ENCODE peak calls at places on chromosomes 16 and 17, in five cellular contexts. X is ascending aorta, P is stomach, S is tibial nerve, R is AG04449. U is an unnamed sample.

GRCh38 chr17:34556384-34556783 is 23.0 kb upstream of the TMEM132E start:
- DNase-seq in X (no peak), P (no peak), S (no peak), R (no peak), U (no peak)

GRCh38 chr17:77392376-77393273 is 251.9 kb downstream of the SEC14L1 start:
- DNase-seq in X (no peak), P (peak), S (no peak), R (no peak), U (no peak)

GRCh38 chr17:39966771-39967170 is 4.0 kb downstream of the GSDMA start:
- DNase-seq in X (no peak), P (no peak), S (no peak), R (no peak), U (no peak)

GRCh38 chr16:60204221-60204620 is 1470.1 kb upstream of the GOT2 start:
- DNase-seq in X (no peak), P (no peak), S (no peak), R (no peak), U (no peak)

GRCh38 chr17:15265131-15265530 is at the start of gene PMP22:
- DNase-seq in X (no peak), P (no peak), S (peak), R (no peak), U (no peak)

GRCh38 chr17:4565209-4566141 is 5.1 kb upstream of the GGT6 start:
- DNase-seq in X (no peak), P (peak), S (peak), R (peak), U (peak)

GRCh38 chr16:66859397-66860068 is 15.3 kb downstream of the CA7 start:
- DNase-seq in X (no peak), P (no peak), S (no peak), R (no peak), U (no peak)

GRCh38 chr16:10984509-10984908 is 40.1 kb downstream of the CLEC16A start:
- DNase-seq in X (no peak), P (no peak), S (no peak), R (no peak), U (no peak)

GRCh38 chr16:73000020-73000906 is 47.7 kb downstream of the ZFHX3 start:
- DNase-seq in X (no peak), P (no peak), S (peak), R (no peak), U (no peak)

GRCh38 chr16:28183441-28183840 is 28.3 kb downstream of the XPO6 start:
- DNase-seq in X (no peak), P (no peak), S (no peak), R (no peak), U (no peak)

GRCh38 chr17:2398655-2399571 is 1.9 kb downstream of the MNT start:
- DNase-seq in X (no peak), P (peak), S (no peak), R (no peak), U (peak)

GRCh38 chr17:64399071-64399766 is 8.6 kb upstream of the PECAM1 start:
- DNase-seq in X (no peak), P (no peak), S (no peak), R (no peak), U (no peak)

GRCh38 chr16:1216681-1217400 is 8.2 kb downstream of the TPSG1 start:
- DNase-seq in X (no peak), P (no peak), S (no peak), R (no peak), U (no peak)

GRCh38 chr17:69819316-69820087 is 255.5 kb upstream of the KCNJ16 start:
- DNase-seq in X (no peak), P (no peak), S (no peak), R (peak), U (no peak)

GRCh38 chr17:39229274-39229913 is 3.6 kb upstream of the STAC2 start:
- DNase-seq in X (no peak), P (no peak), S (no peak), R (no peak), U (no peak)

GRCh38 chr16:23838485-23839142 is 2.8 kb downstream of the PRKCB start:
- DNase-seq in X (no peak), P (no peak), S (no peak), R (no peak), U (no peak)

GRCh38 chr17:78458739-78459335 is 80.4 kb downstream of the PGS1 start:
- DNase-seq in X (no peak), P (no peak), S (no peak), R (no peak), U (no peak)

GRCh38 chr17:34639706-34640425 is 60.5 kb downstream of the TMEM132E start:
- DNase-seq in X (no peak), P (no peak), S (no peak), R (no peak), U (peak)

GRCh38 chr16:84553873-84554399 is 49.5 kb upstream of the MEAK7 start:
- DNase-seq in X (no peak), P (no peak), S (no peak), R (no peak), U (peak)

GRCh38 chr16:57534337-57534880 is 2.0 kb downstream of the CCDC102A start:
- DNase-seq in X (no peak), P (no peak), S (no peak), R (no peak), U (peak)

GRCh38 chr17:61489719-61490490 is 37.7 kb downstream of the TBX4 start:
- DNase-seq in X (no peak), P (peak), S (no peak), R (no peak), U (no peak)

GRCh38 chr16:1613728-1614225 is 1.6 kb downstream of the CRAMP1 start:
- DNase-seq in X (no peak), P (peak), S (no peak), R (no peak), U (no peak)

GRCh38 chr16:48182979-48183537 is 27.3 kb upstream of the ABCC12 start:
- DNase-seq in X (no peak), P (no peak), S (no peak), R (no peak), U (no peak)

GRCh38 chr16:14109077-14109775 is 38.1 kb downstream of the MRTFB start:
- DNase-seq in X (no peak), P (no peak), S (no peak), R (no peak), U (no peak)
- H3K4me3 ChIP-seq in X (no peak), P (no peak), S (no peak), R (no peak), U (no peak)

GRCh38 chr16:70579648-70580630 is 56.3 kb downstream of the SF3B3 start:
- DNase-seq in X (no peak), P (peak), S (no peak), R (no peak), U (no peak)
- H3K4me3 ChIP-seq in X (no peak), P (peak), S (peak), R (no peak), U (peak)

GRCh38 chr17:79547586-79547985 is 63.3 kb downstream of the RBFOX3 start:
- DNase-seq in X (no peak), P (no peak), S (no peak), R (no peak), U (no peak)
- H3K4me3 ChIP-seq in X (no peak), P (no peak), S (no peak), R (no peak), U (no peak)

GRCh38 chr17:65562206-65562531 is 721 bp upstream of the AXIN2 start:
- DNase-seq in X (no peak), P (no peak), S (no peak), R (no peak), U (no peak)
- H3K4me3 ChIP-seq in X (peak), P (peak), S (peak), R (peak), U (no peak)

GRCh38 chr17:48612854-48613691 is 2.0 kb downstream of the HOXB8 start:
- DNase-seq in X (no peak), P (no peak), S (no peak), R (no peak), U (no peak)
- H3K4me3 ChIP-seq in X (peak), P (peak), S (peak), R (peak), U (peak)

GRCh38 chr17:46195939-46196338 is 2.7 kb upstream of the KANSL1 start:
- DNase-seq in X (no peak), P (no peak), S (no peak), R (no peak), U (no peak)

GRCh38 chr17:46199379-46199778 is 6.2 kb upstream of the KANSL1 start:
- DNase-seq in X (no peak), P (no peak), S (no peak), R (no peak), U (no peak)

GRCh38 chr17:46197526-46197925 is 4.3 kb upstream of the KANSL1 start:
- DNase-seq in X (no peak), P (no peak), S (no peak), R (no peak), U (no peak)

GRCh38 chr17:46200200-46200599 is 7.0 kb upstream of the KANSL1 start:
- DNase-seq in X (no peak), P (no peak), S (no peak), R (no peak), U (no peak)

DNA sequence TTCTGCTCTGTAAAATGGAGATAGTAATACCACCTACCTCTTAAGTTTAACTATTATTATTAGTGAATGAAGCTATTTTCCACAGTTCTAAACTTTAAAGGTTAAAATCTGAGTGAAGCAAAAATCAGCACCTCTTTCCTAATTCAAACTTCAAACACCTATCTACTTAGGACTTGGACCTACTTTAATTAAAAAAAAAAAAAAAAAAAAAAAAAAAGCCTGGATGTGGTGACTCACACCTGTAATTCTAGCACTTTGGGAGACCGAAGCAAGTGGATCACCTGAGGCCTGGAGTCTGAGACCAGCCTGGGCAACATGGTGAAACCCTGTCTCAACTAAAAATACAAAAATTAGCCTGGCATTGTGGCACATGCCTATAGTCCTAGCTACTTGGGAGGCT is 5.0 kb upstream of the KANSL1 start:
- DNase-seq in X (no peak), P (no peak), S (no peak), R (no peak), U (no peak)
- H3K4me3 ChIP-seq in X (no peak), P (no peak), S (no peak), R (no peak), U (no peak)

DNA sequence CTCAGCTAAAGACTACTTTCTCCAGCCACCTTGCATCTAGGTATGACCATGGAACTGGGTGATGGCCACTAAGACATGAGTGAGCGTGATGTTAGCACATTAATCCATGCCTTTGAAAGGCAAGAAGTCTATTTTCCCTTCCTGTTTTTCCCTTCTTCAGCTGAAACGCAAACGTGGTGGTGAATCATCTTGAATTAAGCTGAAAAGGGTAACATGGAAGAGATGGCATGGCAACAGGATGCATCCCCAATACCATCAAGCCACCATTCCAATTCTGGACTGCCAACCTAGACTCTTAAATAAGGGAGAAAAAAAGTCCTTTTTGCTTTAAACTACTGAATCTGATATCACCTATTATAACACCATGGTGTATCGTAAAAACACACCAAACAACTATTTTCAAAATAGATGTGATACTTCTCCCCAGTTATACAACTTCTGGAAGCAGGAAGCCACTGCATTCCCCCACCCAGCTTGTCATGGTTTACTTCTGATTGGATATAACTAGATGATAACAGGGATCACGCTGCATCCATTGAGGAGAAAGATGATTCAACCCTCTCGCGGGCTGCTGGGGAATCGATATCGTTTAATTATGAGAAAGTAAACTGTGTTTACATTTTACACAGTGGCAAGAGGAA is 368.6 kb downstream of the CDH13 start:
- DNase-seq in X (no peak), P (no peak), S (no peak), R (no peak), U (no peak)
- H3K4me3 ChIP-seq in X (no peak), P (no peak), S (peak), R (no peak), U (no peak)

GRCh38 chr17:13600475-13601316 is 1.0 kb downstream of the HS3ST3A1 start:
- DNase-seq in X (no peak), P (no peak), S (no peak), R (no peak), U (no peak)

GRCh38 chr17:13598353-13599167 is 3.2 kb downstream of the HS3ST3A1 start:
- DNase-seq in X (no peak), P (no peak), S (no peak), R (no peak), U (no peak)

GRCh38 chr17:13601317-13601775 is 383 bp downstream of the HS3ST3A1 start:
- DNase-seq in X (no peak), P (no peak), S (no peak), R (no peak), U (no peak)

GRCh38 chr17:13599168-13599577 is 2.6 kb downstream of the HS3ST3A1 start:
- DNase-seq in X (no peak), P (no peak), S (no peak), R (no peak), U (no peak)

DNA sequence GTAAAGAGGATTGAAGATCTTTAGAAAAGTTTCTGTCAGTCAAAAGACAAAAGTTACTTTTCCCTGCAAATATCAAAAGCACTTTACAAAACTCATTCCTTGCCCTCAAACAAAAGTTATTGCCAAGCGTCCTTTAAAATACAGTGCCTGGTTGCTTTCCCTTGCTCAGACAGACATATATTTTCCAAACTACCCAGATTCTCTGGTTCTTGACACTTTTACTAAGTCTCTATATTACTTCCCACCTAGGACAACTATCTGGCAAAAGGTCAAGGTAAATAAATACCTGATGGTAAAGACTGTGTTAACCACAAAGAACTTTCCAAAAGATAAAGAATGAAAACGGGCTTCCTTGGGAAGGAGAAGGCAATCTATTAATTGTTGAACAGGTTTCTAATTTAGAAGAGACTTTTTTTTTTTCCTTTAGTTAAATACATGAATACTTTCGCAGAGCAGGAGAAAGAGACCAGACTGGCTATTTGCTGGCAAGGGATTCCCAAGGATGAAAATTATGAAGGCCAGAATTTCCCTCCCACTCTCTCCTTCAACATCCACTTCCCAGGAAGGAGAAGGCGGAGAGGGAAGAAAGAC is 1.8 kb downstream of the HS3ST3A1 start:
- DNase-seq in X (no peak), P (no peak), S (no peak), R (no peak), U (no peak)
- H3K4me3 ChIP-seq in X (peak), P (peak), S (peak), R (peak), U (peak)

DNA sequence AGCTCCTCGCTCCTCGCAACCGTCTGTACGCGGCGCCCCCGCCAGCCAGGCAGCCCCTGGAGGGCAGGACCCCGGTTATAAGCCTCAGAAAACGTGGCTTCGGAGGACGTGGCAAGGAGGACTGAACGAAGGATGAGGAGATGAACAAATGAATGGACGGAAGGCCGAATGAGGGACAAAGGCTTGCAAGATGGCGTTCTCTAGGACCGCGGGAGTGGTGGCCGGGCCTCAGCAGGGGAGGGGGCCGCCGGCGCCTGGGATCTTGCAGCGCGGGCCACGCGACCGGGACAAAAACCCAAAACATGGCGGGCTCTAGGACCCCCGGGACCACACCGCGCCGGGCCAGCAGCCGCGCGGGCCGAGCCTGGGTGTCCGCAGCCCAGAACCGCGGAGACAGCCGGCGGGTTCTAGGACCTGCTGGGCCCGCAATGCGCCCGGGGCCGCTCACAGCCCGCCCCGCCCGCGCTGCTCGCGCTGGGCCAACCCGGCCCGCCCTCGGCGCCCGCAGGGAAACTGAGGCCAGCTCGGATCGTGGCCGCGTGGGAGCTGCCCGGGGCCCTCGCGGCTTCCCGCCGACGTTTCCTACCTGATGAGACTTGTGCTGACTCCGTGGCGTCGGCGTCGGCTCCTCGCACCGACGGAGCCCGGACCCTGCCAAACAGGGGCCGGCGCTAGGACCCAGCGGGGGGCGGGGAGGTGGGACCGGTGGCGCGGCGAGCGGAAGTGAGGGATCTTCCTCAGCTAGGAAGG is 792 bp downstream of the ZNF668 start:
- DNase-seq in X (peak), P (peak), S (peak), R (no peak), U (peak)
- H3K4me3 ChIP-seq in X (peak), P (peak), S (peak), R (peak), U (peak)

U was measured in lower lobe of right lung.